ENCODE peak calls at places on chromosomes 7 and 10, in ten cellular contexts. M is cardiac muscle cell, U is HCT116, B is IMR-90, R is aorta, V is heart right ventricle, S is PC-9, I is AG04450, K is tibial artery, A is tibial nerve. Y is an unnamed sample.

GRCh38 chr7:149320313-149321124 is 58.5 kb downstream of the ZNF783 start:
- DNase-seq in R (no peak), V (no peak), I (no peak), S (no peak), B (no peak), K (no peak), A (no peak), U (no peak), M (no peak), Y (no peak)

GRCh38 chr7:5234852-5235831 is 45.1 kb downstream of the WIPI2 start:
- DNase-seq in I (no peak), R (no peak), V (no peak), M (no peak), K (no peak), U (no peak), B (peak), S (peak), A (no peak), Y (peak)

GRCh38 chr7:20170626-20171025 is 46.6 kb downstream of the MACC1 start:
- DNase-seq in U (no peak), V (no peak), K (no peak), B (peak), S (no peak), I (no peak), M (no peak), A (no peak), R (no peak), Y (no peak)

GRCh38 chr7:5354460-5355279 is 69.0 kb downstream of the TNRC18 start:
- DNase-seq in I (no peak), A (no peak), U (no peak), K (peak), S (no peak), R (no peak), M (peak), V (peak), B (peak), Y (no peak)

GRCh38 chr7:101688183-101688831 is 59.2 kb upstream of the MYL10 start:
- DNase-seq in B (peak), I (peak), V (peak), U (peak), R (peak), S (peak), A (peak), K (peak), M (peak), Y (no peak)

GRCh38 chr10:126734957-126735356 is 64.5 kb upstream of the C10orf90 start:
- DNase-seq in R (no peak), A (no peak), K (no peak), M (no peak), B (no peak), V (no peak), S (no peak), U (no peak), I (no peak), Y (peak)

GRCh38 chr7:66639773-66640172 is 11.1 kb downstream of the KCTD7 start:
- DNase-seq in K (no peak), R (no peak), M (no peak), B (no peak), I (no peak), A (no peak), S (no peak), U (no peak), V (no peak), Y (no peak)

GRCh38 chr10:132476146-132477065 is 61.2 kb upstream of the INPP5A start:
- DNase-seq in B (no peak), K (no peak), M (no peak), U (no peak), S (no peak), A (no peak), I (no peak), R (peak), V (no peak), Y (no peak)

GRCh38 chr10:110425684-110426293 is 71.9 kb upstream of the DUSP5 start:
- DNase-seq in K (no peak), R (peak), B (peak), A (no peak), V (no peak), I (peak), U (no peak), M (no peak), S (peak), Y (no peak)

GRCh38 chr7:74479961-74480829 is 26.5 kb downstream of the GTF2IRD1 start:
- DNase-seq in U (no peak), S (no peak), K (peak), A (peak), B (peak), R (peak), V (peak), M (peak), I (peak), Y (no peak)

GRCh38 chr10:8840356-8840755 is 785.9 kb downstream of the GATA3 start:
- DNase-seq in U (no peak), I (no peak), K (no peak), A (no peak), V (no peak), M (no peak), B (no peak), S (no peak), R (no peak), Y (no peak)

GRCh38 chr7:25206765-25207164 is 21.5 kb downstream of the NPVF start:
- DNase-seq in A (no peak), R (no peak), U (no peak), K (no peak), S (no peak), V (no peak), I (no peak), M (no peak), B (no peak), Y (no peak)
- H3K27ac ChIP-seq in A (no peak), R (no peak), U (no peak), K (no peak), S (no peak), V (no peak), I (no peak), M (no peak), B (no peak), Y (no peak)

GRCh38 chr7:235576-236395 is 43.4 kb downstream of the FAM20C start:
- DNase-seq in B (no peak), M (no peak), K (no peak), U (no peak), I (no peak), A (no peak), V (peak), R (no peak), S (peak), Y (no peak)
- H3K27ac ChIP-seq in B (peak), M (no peak), K (peak), U (no peak), I (peak), A (peak), V (peak), R (no peak), S (peak), Y (no peak)

GRCh38 chr10:89032141-89032814 is 41.7 kb downstream of the FAS start:
- DNase-seq in R (no peak), K (no peak), M (no peak), I (peak), A (no peak), U (peak), S (peak), B (peak), V (no peak), Y (peak)
- H3K27ac ChIP-seq in R (no peak), K (no peak), M (no peak), I (no peak), A (no peak), U (no peak), S (peak), B (no peak), V (peak), Y (peak)

DNA sequence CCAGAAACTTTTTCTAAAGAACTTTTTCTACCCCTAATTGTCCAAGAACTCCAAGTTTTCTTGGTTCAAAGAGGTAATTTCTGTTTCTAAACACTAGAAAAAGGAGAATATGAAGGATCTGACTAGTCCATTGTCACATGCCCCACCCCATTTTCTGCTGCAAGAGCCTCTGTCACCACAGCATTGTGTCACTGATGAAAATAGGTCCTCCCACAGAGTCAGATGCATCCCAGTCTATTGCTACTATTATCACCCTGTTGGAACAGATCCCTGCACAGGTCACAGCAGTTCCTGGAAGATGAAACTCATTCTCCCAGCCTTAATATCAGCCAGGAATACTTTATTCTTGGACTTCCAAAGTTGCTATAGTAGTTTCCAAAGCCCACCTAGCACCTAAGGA is 7.5 kb upstream of the CFTR start:
- DNase-seq in A (no peak), S (no peak), I (no peak), U (no peak), V (peak), R (no peak), M (peak), K (no peak), B (no peak), Y (no peak)
- H3K27ac ChIP-seq in A (no peak), S (no peak), I (no peak), U (no peak), V (peak), R (no peak), M (no peak), K (no peak), B (peak), Y (no peak)

DNA sequence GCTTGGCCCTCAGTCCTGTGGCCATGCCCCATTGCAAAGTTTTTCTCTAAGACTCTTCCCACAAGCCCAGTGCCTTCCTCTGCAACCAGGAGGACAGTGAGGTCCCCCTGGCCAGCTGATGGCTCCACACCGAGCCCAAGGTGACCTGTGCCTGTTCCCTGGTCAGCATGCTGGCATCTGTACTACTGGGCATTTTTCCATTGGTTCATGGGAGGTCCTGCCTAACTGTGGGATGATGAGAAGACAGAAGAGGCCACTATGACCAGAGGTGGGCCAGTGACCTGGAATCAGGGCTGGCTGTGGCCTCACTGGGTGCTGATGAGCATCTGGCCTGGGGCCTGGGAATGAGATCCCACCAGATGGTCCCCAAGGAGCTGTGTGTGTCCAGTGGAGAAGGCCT is 20.2 kb downstream of the CALML3 start:
- DNase-seq in M (no peak), S (no peak), I (no peak), V (no peak), R (no peak), A (peak), B (no peak), U (no peak), K (peak), Y (no peak)
- H3K27ac ChIP-seq in M (no peak), S (peak), I (peak), V (peak), R (no peak), A (no peak), B (peak), U (no peak), K (peak), Y (peak)

DNA sequence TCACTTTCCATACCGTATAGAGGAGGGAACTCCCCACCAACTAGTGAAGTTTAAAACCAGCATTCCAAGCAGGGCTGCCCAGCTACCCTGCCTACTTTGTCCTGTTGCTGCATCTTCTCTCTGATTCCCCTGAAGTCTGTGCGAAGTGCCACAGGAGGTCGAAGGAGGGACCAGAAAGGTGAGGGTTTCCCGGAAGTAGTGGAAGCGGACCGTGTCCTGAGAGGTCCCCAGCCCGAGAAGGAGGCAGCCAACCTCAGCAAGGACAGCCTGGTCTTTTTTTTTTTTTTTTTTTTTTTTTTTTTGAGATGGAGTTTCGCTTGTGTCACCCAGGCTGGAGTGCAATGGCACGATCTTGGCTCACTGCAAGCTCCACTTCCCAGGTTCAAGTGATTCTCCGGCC is 671.9 kb upstream of the GALNT17 start:
- DNase-seq in U (no peak), K (no peak), A (no peak), R (no peak), B (no peak), V (no peak), S (no peak), I (no peak), M (no peak), Y (no peak)
- H3K27ac ChIP-seq in U (no peak), K (no peak), A (no peak), R (no peak), B (no peak), V (no peak), S (no peak), I (no peak), M (no peak), Y (no peak)

GRCh38 chr7:30846378-30846777 is 65.3 kb upstream of the AQP1 start:
- DNase-seq in A (no peak), B (no peak), I (no peak), V (no peak), S (peak), K (no peak), R (no peak), U (no peak), M (no peak), Y (peak)
- H3K27ac ChIP-seq in A (peak), B (no peak), I (no peak), V (peak), S (peak), K (peak), R (peak), U (no peak), M (no peak), Y (peak)

GRCh38 chr10:72564596-72564995 is 61.3 kb downstream of the MICU1 start:
- DNase-seq in B (peak), R (no peak), V (no peak), M (no peak), U (no peak), K (no peak), S (no peak), A (no peak), I (peak), Y (no peak)
- H3K27ac ChIP-seq in B (peak), R (no peak), V (no peak), M (no peak), U (no peak), K (no peak), S (no peak), A (no peak), I (no peak), Y (no peak)

GRCh38 chr7:137978464-137979237 is 23.2 kb downstream of the CREB3L2 start:
- DNase-seq in U (peak), K (peak), B (peak), R (peak), I (peak), V (peak), M (no peak), S (peak), A (peak), Y (no peak)
- H3K27ac ChIP-seq in U (peak), K (peak), B (peak), R (peak), I (peak), V (peak), M (no peak), S (peak), A (peak), Y (peak)

GRCh38 chr7:139726485-139726869 is 51.3 kb downstream of the HIPK2 start:
- DNase-seq in M (no peak), V (no peak), I (no peak), R (no peak), K (no peak), A (no peak), U (no peak), S (no peak), B (no peak), Y (no peak)
- H3K27ac ChIP-seq in M (no peak), V (peak), I (peak), R (no peak), K (peak), A (no peak), U (no peak), S (no peak), B (no peak), Y (peak)